ENCODE peak calls at places on chromosomes 12 and 14, in five cellular contexts. I is pancreas, C is fibroblast of lung, K is right lobe of liver, W is H9. Y is an unnamed sample.

GRCh38 chr12:67827820-67828383 is 161.3 kb upstream of the IFNG-AS1 start:
- DNase-seq in I (no peak), C (peak; percentile 100), K (no peak), W (no peak), Y (peak; percentile 6)

GRCh38 chr14:104747876-104748275 is 5.1 kb upstream of the SIVA1 start:
- DNase-seq in I (peak; percentile 14), C (no peak), K (no peak), W (no peak), Y (no peak)

GRCh38 chr14:101254805-101255764 is 306.2 kb upstream of the DIO3 start:
- DNase-seq in I (no peak), C (peak; percentile 86), K (no peak), W (no peak), Y (no peak)

GRCh38 chr12:124786065-124786964 is 77.3 kb downstream of the SCARB1 start:
- DNase-seq in I (peak; percentile 57), C (peak; percentile 88), K (no peak), W (peak; percentile 90), Y (peak; percentile 49)

GRCh38 chr14:95533391-95533821 is 1.4 kb upstream of the GLRX5 start:
- DNase-seq in I (no peak), C (peak; percentile 61), K (no peak), W (no peak), Y (no peak)

GRCh38 chr14:30751646-30752416 is 122.5 kb upstream of the COCH start:
- DNase-seq in I (no peak), C (no peak), K (no peak), W (no peak), Y (no peak)

GRCh38 chr14:79540394-79540793 is 670.9 kb downstream of the DIO2 start:
- DNase-seq in I (no peak), C (no peak), K (no peak), W (no peak), Y (no peak)

GRCh38 chr12:27779416-27779815 is 617 bp upstream of the KLHL42 start:
- DNase-seq in I (peak; percentile 20), C (peak; percentile 18), K (no peak), W (peak; percentile 52), Y (peak; percentile 48)

GRCh38 chr12:24039113-24039525 is 89.6 kb upstream of the SOX5 start:
- DNase-seq in I (no peak), C (peak; percentile 96), K (no peak), W (no peak), Y (no peak)

GRCh38 chr12:4440187-4440941 is 5.3 kb downstream of the FGF6 start:
- DNase-seq in I (no peak), C (no peak), K (no peak), W (peak; percentile 72), Y (peak; percentile 94)

GRCh38 chr14:75995372-75996041 is 9.9 kb downstream of the IFT43 start:
- DNase-seq in I (no peak), C (no peak), K (no peak), W (no peak), Y (no peak)

GRCh38 chr14:36054353-36055051 is 122.0 kb downstream of the PTCSC3 start:
- DNase-seq in I (no peak), C (no peak), K (peak; percentile 81), W (no peak), Y (no peak)

GRCh38 chr14:65847065-65847847 is 434.7 kb downstream of the FUT8 start:
- DNase-seq in I (no peak), C (no peak), K (no peak), W (no peak), Y (no peak)

GRCh38 chr12:40446385-40446784 is 221.6 kb downstream of the LRRK2 start:
- DNase-seq in I (no peak), C (no peak), K (no peak), W (no peak), Y (peak; percentile 1)

GRCh38 chr14:34981743-34982420 is 910 bp upstream of the SRP54 start:
- DNase-seq in I (no peak), C (peak; percentile 59), K (no peak), W (no peak), Y (no peak)

GRCh38 chr14:60396718-60397343 is 89.0 kb downstream of the C14orf39 start:
- DNase-seq in I (no peak), C (peak; percentile 54), K (no peak), W (no peak), Y (no peak)

GRCh38 chr12:48000878-48001321 is 3.4 kb downstream of the COL2A1 start:
- DNase-seq in I (no peak), C (peak; percentile 66), K (no peak), W (peak; percentile 82), Y (no peak)

GRCh38 chr12:112347521-112347920 is 34.7 kb downstream of the HECTD4 start:
- DNase-seq in I (no peak), C (peak; percentile 93), K (no peak), W (no peak), Y (no peak)

GRCh38 chr12:43069768-43070221 is 480.2 kb upstream of the PRICKLE1 start:
- DNase-seq in I (peak; percentile 26), C (peak; percentile 92), K (peak; percentile 65), W (no peak), Y (no peak)

GRCh38 chr12:123364532-123365140 is at the start of gene SBNO1:
- DNase-seq in I (peak; percentile 94), C (peak; percentile 80), K (peak; percentile 93), W (peak; percentile 93), Y (peak; percentile 78)

GRCh38 chr12:130212384-130212783 is 50.1 kb downstream of the FZD10 start:
- DNase-seq in I (no peak), C (no peak), K (no peak), W (no peak), Y (no peak)

GRCh38 chr14:71773900-71774481 is 158.2 kb upstream of the RGS6 start:
- DNase-seq in I (no peak), C (no peak), K (no peak), W (no peak), Y (no peak)

GRCh38 chr12:30877110-30877875 is 49.3 kb upstream of the TSPAN11 start:
- DNase-seq in I (no peak), C (no peak), K (no peak), W (no peak), Y (no peak)

GRCh38 chr14:70254476-70254961 is 65.8 kb upstream of the SLC8A3 start:
- DNase-seq in I (peak; percentile 86), C (peak; percentile 40), K (peak; percentile 75), W (peak; percentile 63), Y (no peak)

GRCh38 chr12:83763425-83763824 is 1076.7 kb downstream of the TMTC2 start:
- DNase-seq in I (no peak), C (peak; percentile 1), K (no peak), W (no peak), Y (no peak)

GRCh38 chr14:72546359-72547035 is 347.4 kb downstream of the DPF3 start:
- DNase-seq in I (no peak), C (no peak), K (no peak), W (no peak), Y (no peak)

GRCh38 chr14:55332654-55333570 is 61.7 kb downstream of the FBXO34 start:
- DNase-seq in I (no peak), C (peak; percentile 33), K (no peak), W (no peak), Y (no peak)

GRCh38 chr14:61417141-61417540 is 95.8 kb downstream of the PRKCH start:
- DNase-seq in I (no peak), C (no peak), K (no peak), W (no peak), Y (no peak)

GRCh38 chr14:61418749-61419148 is 97.4 kb downstream of the PRKCH start:
- DNase-seq in I (no peak), C (no peak), K (no peak), W (no peak), Y (no peak)

GRCh38 chr14:61417890-61418455 is 96.6 kb downstream of the PRKCH start:
- DNase-seq in I (no peak), C (no peak), K (no peak), W (no peak), Y (no peak)

GRCh38 chr14:61420326-61420725 is 98.9 kb downstream of the PRKCH start:
- DNase-seq in I (no peak), C (peak; percentile 27), K (no peak), W (no peak), Y (no peak)

GRCh38 chr14:61419201-61419600 is 97.8 kb downstream of the PRKCH start:
- DNase-seq in I (no peak), C (no peak), K (no peak), W (no peak), Y (no peak)
- H3K4me1 ChIP-seq in I (no peaks in the 10 kb centered on the region), C (no peaks in the 10 kb centered on the region), K (no peaks in the 10 kb centered on the region), W (no peaks in the 10 kb centered on the region), Y (no peaks in the 10 kb centered on the region)

GRCh38 chr12:34292736-34293625 is 270.7 kb downstream of the ALG10 start:
- DNase-seq in I (peak; percentile 5), C (no peak), K (peak; percentile 36), W (no peak), Y (peak; percentile 84)

GRCh38 chr12:34295366-34296142 is 273.3 kb downstream of the ALG10 start:
- DNase-seq in I (peak; percentile 1), C (no peak), K (no peak), W (no peak), Y (no peak)

GRCh38 chr12:34294137-34294536 is 271.8 kb downstream of the ALG10 start:
- DNase-seq in I (no peak), C (no peak), K (peak; percentile 21), W (no peak), Y (no peak)

GRCh38 chr12:34296143-34297041 is 274.1 kb downstream of the ALG10 start:
- DNase-seq in I (peak; percentile 5), C (no peak), K (no peak), W (no peak), Y (no peak)

GRCh38 chr12:34294671-34295365 is 272.5 kb downstream of the ALG10 start:
- DNase-seq in I (peak; percentile 10), C (no peak), K (no peak), W (no peak), Y (no peak)
- H3K9me3 ChIP-seq in I (no peaks in the 10 kb centered on the region), C (no peaks in the 10 kb centered on the region), K (no peaks in the 10 kb centered on the region), W (peaks cover 50% of the 10 kb centered on the region), Y (no peaks in the 10 kb centered on the region)

GRCh38 chr14:68103841-68104240 is 284.3 kb downstream of the RAD51B start:
- DNase-seq in I (no peak), C (peak; percentile 34), K (no peak), W (no peak), Y (no peak)

GRCh38 chr14:68099348-68100045 is 279.9 kb downstream of the RAD51B start:
- DNase-seq in I (no peak), C (peak; percentile 81), K (no peak), W (no peak), Y (no peak)

GRCh38 chr14:68097727-68098126 is 278.1 kb downstream of the RAD51B start:
- DNase-seq in I (no peak), C (no peak), K (no peak), W (no peak), Y (no peak)

GRCh38 chr14:68094158-68094557 is 274.6 kb downstream of the RAD51B start:
- DNase-seq in I (no peak), C (peak; percentile 71), K (no peak), W (no peak), Y (no peak)

DNA sequence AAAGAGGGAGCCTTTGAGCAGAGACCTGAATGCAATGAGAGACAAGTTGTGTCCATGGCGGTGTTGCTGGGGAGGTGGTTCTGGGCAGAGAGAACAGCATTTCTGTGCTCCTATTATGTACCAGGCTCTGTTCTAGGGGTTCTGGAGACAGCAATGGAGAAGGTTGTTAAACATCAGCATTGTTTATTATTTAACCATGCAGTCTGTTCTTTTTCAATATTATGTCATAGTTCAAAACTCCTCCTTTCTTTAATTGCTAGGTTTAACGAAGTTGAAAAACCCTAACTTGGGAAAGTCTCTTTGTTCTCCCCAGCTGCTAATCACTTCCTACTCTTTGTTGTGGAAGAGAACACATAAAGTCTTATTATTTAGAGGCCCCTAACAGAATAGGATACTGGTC is 279.3 kb downstream of the RAD51B start:
- DNase-seq in I (no peak), C (no peak), K (no peak), W (no peak), Y (no peak)
- H3K4me1 ChIP-seq in I (peaks cover 5% of the 10 kb centered on the region), C (peaks cover 1% of the 10 kb centered on the region), K (no peaks in the 10 kb centered on the region), W (no peaks in the 10 kb centered on the region), Y (no peaks in the 10 kb centered on the region)

GRCh38 chr14:105938055-105938863 is 411.9 kb downstream of the TMEM121 start:
- DNase-seq in I (no peak), C (no peak), K (no peak), W (no peak), Y (no peak)
- H3K9me3 ChIP-seq in I (no peaks in the 10 kb centered on the region), C (no peaks in the 10 kb centered on the region), K (no peaks in the 10 kb centered on the region), W (peaks cover 100% of the 10 kb centered on the region), Y (peaks cover 11% of the 10 kb centered on the region)